ENCODE peak calls at places on chromosomes 6 and 20, in ten cellular contexts. A, E, L, T, Z, B, H, X, D and S are unnamed samples.
A peak's percentile ranks its signal among the peaks of the same experiment; 100 is the strongest.

GRCh38 chr20:40637176-40637575 is 51.9 kb downstream of the MAFB start:
- DNase-seq in A (no peak), E (no peak), L (no peak), T (no peak), Z (no peak), B (no peak), H (no peak), X (no peak), D (no peak), S (no peak)

GRCh38 chr6:15957655-15958169 is 171.2 kb upstream of the MYLIP start:
- DNase-seq in A (no peak), E (no peak), L (no peak), T (no peak), Z (no peak), B (no peak), H (no peak), X (no peak), D (no peak), S (no peak)

GRCh38 chr6:19892250-19892649 is 55.1 kb downstream of the ID4 start:
- DNase-seq in A (no peak), E (no peak), L (peak; percentile 79), T (peak; percentile 96), Z (peak; percentile 74), B (peak; percentile 10), H (no peak), X (peak; percentile 34), D (peak; percentile 93), S (no peak)

GRCh38 chr6:31057426-31058003 is 47.2 kb downstream of the MUC22 start:
- DNase-seq in A (no peak), E (no peak), L (no peak), T (no peak), Z (no peak), B (no peak), H (no peak), X (no peak), D (no peak), S (no peak)

GRCh38 chr6:167766986-167767714 is 59.6 kb upstream of the AFDN start:
- DNase-seq in A (no peak), E (no peak), L (no peak), T (peak; percentile 58), Z (peak; percentile 63), B (no peak), H (no peak), X (no peak), D (peak; percentile 32), S (no peak)

GRCh38 chr6:134288538-134289203 is 29.2 kb downstream of the SGK1 start:
- DNase-seq in A (no peak), E (no peak), L (no peak), T (peak; percentile 37), Z (no peak), B (no peak), H (no peak), X (no peak), D (no peak), S (no peak)

GRCh38 chr20:2755451-2756055 is 44.9 kb downstream of the CPXM1 start:
- DNase-seq in A (no peak), E (no peak), L (no peak), T (no peak), Z (no peak), B (no peak), H (no peak), X (no peak), D (no peak), S (no peak)

GRCh38 chr6:150604467-150604866 is 4.8 kb downstream of the PLEKHG1 start:
- DNase-seq in A (no peak), E (no peak), L (no peak), T (no peak), Z (no peak), B (no peak), H (no peak), X (no peak), D (no peak), S (no peak)

GRCh38 chr6:130839379-130839778 is 12.2 kb downstream of the SMLR1 start:
- DNase-seq in A (no peak), E (no peak), L (no peak), T (no peak), Z (no peak), B (no peak), H (no peak), X (no peak), D (no peak), S (no peak)

GRCh38 chr6:138318741-138319375 is 58.8 kb upstream of the SMIM28 start:
- DNase-seq in A (no peak), E (no peak), L (no peak), T (no peak), Z (no peak), B (no peak), H (no peak), X (no peak), D (no peak), S (no peak)

GRCh38 chr20:22716824-22717351 is 132.5 kb upstream of the FOXA2 start:
- DNase-seq in A (no peak), E (no peak), L (no peak), T (no peak), Z (no peak), B (no peak), H (no peak), X (no peak), D (no peak), S (no peak)

GRCh38 chr6:143410859-143411270 is 39.6 kb downstream of the ADAT2 start:
- DNase-seq in A (no peak), E (no peak), L (no peak), T (no peak), Z (no peak), B (no peak), H (no peak), X (no peak), D (no peak), S (no peak)

GRCh38 chr6:38503940-38504682 is 135.6 kb downstream of the BTBD9 start:
- DNase-seq in A (no peak), E (no peak), L (no peak), T (no peak), Z (no peak), B (no peak), H (no peak), X (no peak), D (no peak), S (no peak)

GRCh38 chr6:41200296-41200900 is 551 bp downstream of the TREML2 start:
- DNase-seq in A (no peak), E (no peak), L (no peak), T (no peak), Z (no peak), B (no peak), H (no peak), X (no peak), D (no peak), S (no peak)

GRCh38 chr6:15441982-15442381 is 196.1 kb downstream of the JARID2 start:
- DNase-seq in A (no peak), E (no peak), L (no peak), T (no peak), Z (no peak), B (no peak), H (no peak), X (no peak), D (no peak), S (no peak)

GRCh38 chr20:57089701-57090144 is 176.7 kb downstream of the BMP7 start:
- DNase-seq in A (no peak), E (no peak), L (no peak), T (no peak), Z (peak; percentile 29), B (peak; percentile 70), H (peak; percentile 45), X (peak; percentile 94), D (peak; percentile 71), S (peak; percentile 31)

GRCh38 chr6:75230484-75231325 is 12.9 kb downstream of the COX7A2 start:
- DNase-seq in A (no peak), E (no peak), L (no peak), T (peak; percentile 17), Z (no peak), B (no peak), H (peak; percentile 12), X (peak; percentile 41), D (no peak), S (no peak)

GRCh38 chr6:136737343-136738177 is 54.7 kb downstream of the MAP3K5 start:
- DNase-seq in A (no peak), E (peak; percentile 73), L (no peak), T (no peak), Z (no peak), B (no peak), H (no peak), X (no peak), D (no peak), S (no peak)

GRCh38 chr20:46746972-46747371 is 37.5 kb downstream of the SLC2A10 start:
- DNase-seq in A (no peak), E (no peak), L (no peak), T (no peak), Z (no peak), B (no peak), H (no peak), X (no peak), D (no peak), S (no peak)

GRCh38 chr6:83190596-83190995 is 2.5 kb downstream of the PGM3 start:
- DNase-seq in A (no peak), E (no peak), L (no peak), T (no peak), Z (no peak), B (no peak), H (no peak), X (no peak), D (no peak), S (no peak)

GRCh38 chr6:166562726-166563125 is 23.8 kb downstream of the RAMACL start:
- DNase-seq in A (no peak), E (no peak), L (no peak), T (no peak), Z (no peak), B (no peak), H (no peak), X (no peak), D (no peak), S (no peak)

GRCh38 chr20:6802227-6802626 is 34.7 kb downstream of the BMP2 start:
- DNase-seq in A (no peak), E (no peak), L (no peak), T (no peak), Z (no peak), B (no peak), H (no peak), X (no peak), D (no peak), S (no peak)

GRCh38 chr20:53611449-53611894 is 17.8 kb upstream of the ZNF217 start:
- DNase-seq in A (no peak), E (peak; percentile 66), L (no peak), T (no peak), Z (no peak), B (no peak), H (peak; percentile 30), X (no peak), D (no peak), S (no peak)